ENCODE peak calls at places on chromosomes 13 and 19, in nine cellular contexts. X, Z, P, U, Q, G, O, H and D are unnamed samples.
A peak's percentile ranks its signal among the peaks of the same experiment; 100 is the strongest.

GRCh38 chr19:36849701-36850645 is 703 bp upstream of the ZNF345 start:
- DNase-seq in Z (peak; percentile 94), X (peak; percentile 94), Q (peak; percentile 89), U (peak; percentile 81), O (peak; percentile 95), H (peak; percentile 87), P (peak; percentile 90), G (peak; percentile 87), D (peak; percentile 96)

GRCh38 chr13:64248371-64249065 is 2832.9 kb upstream of the PCDH20 start:
- DNase-seq in P (no peak), Z (no peak), X (no peak), U (no peak), G (no peak), Q (no peak), H (no peak), O (no peak), D (no peak)

GRCh38 chr13:91639316-91639715 is 240.9 kb downstream of the GPC5 start:
- DNase-seq in O (no peak), X (no peak), Z (no peak), Q (no peak), U (no peak), P (peak; percentile 75), H (no peak), G (no peak), D (no peak)

GRCh38 chr19:12913871-12914690 is 5.0 kb downstream of the SYCE2 start:
- DNase-seq in Q (peak; percentile 48), P (peak; percentile 37), Z (peak; percentile 37), U (no peak), G (no peak), H (no peak), O (no peak), X (no peak), D (no peak)

GRCh38 chr19:10321417-10321797 is 5.6 kb upstream of the FDX2 start:
- DNase-seq in U (no peak), X (no peak), Q (no peak), H (no peak), G (no peak), O (no peak), P (no peak), Z (peak; percentile 84), D (no peak)

GRCh38 chr19:42362891-42363440 is 27.1 kb downstream of the CNFN start:
- DNase-seq in P (no peak), O (no peak), G (no peak), Z (no peak), Q (no peak), U (no peak), H (no peak), X (no peak), D (peak; percentile 27)

GRCh38 chr13:50915562-50915961 is 6.0 kb downstream of the RNASEH2B start:
- DNase-seq in P (no peak), U (no peak), Q (no peak), Z (no peak), X (no peak), O (no peak), G (no peak), H (no peak), D (no peak)

GRCh38 chr13:20721454-20722357 is 18.2 kb downstream of the IL17D start:
- DNase-seq in U (no peak), P (peak; percentile 75), O (peak; percentile 65), H (no peak), Q (peak; percentile 64), Z (peak; percentile 49), X (no peak), G (peak; percentile 72), D (peak; percentile 79)

GRCh38 chr13:65856464-65856863 is 1373.7 kb downstream of the PCDH9 start:
- DNase-seq in X (no peak), P (peak; percentile 85), Z (no peak), G (peak; percentile 67), H (no peak), U (no peak), Q (peak; percentile 82), O (no peak), D (no peak)

GRCh38 chr19:33778089-33778791 is 18.4 kb upstream of the KCTD15 start:
- DNase-seq in P (peak; percentile 67), Q (peak; percentile 66), U (peak; percentile 84), O (peak; percentile 67), X (peak; percentile 95), G (peak; percentile 37), H (no peak), Z (peak; percentile 88), D (peak; percentile 83)

GRCh38 chr19:5046339-5047039 is 77.6 kb downstream of the KDM4B start:
- DNase-seq in Z (peak; percentile 75), Q (no peak), X (peak; percentile 93), G (peak; percentile 63), H (no peak), U (peak; percentile 83), P (no peak), O (peak; percentile 71), D (no peak)

GRCh38 chr13:51637852-51638496 is 53.7 kb downstream of the WDFY2 start:
- DNase-seq in H (no peak), G (no peak), P (no peak), X (no peak), O (no peak), Q (no peak), Z (no peak), U (no peak), D (no peak)

GRCh38 chr19:7191946-7192691 is 102.1 kb downstream of the INSR start:
- DNase-seq in X (no peak), G (no peak), U (no peak), Q (peak; percentile 45), H (no peak), P (no peak), Z (no peak), O (no peak), D (no peak)

GRCh38 chr19:50488795-50489194 is 12.1 kb upstream of the GARIN5A start:
- DNase-seq in H (no peak), Q (no peak), Z (no peak), P (no peak), U (no peak), O (no peak), G (no peak), X (no peak), D (no peak)

GRCh38 chr19:17826508-17827056 is 5.3 kb upstream of the INSL3 start:
- DNase-seq in U (no peak), P (no peak), G (no peak), H (no peak), O (no peak), Z (no peak), X (no peak), Q (no peak), D (no peak)

GRCh38 chr19:17831419-17831888 is 10.1 kb upstream of the INSL3 start:
- DNase-seq in U (no peak), X (no peak), G (no peak), O (no peak), H (no peak), Z (no peak), Q (no peak), P (no peak), D (no peak)

GRCh38 chr19:17832443-17833208 is 11.3 kb upstream of the INSL3 start:
- DNase-seq in Z (no peak), H (no peak), X (no peak), P (no peak), G (no peak), U (no peak), Q (no peak), O (no peak), D (no peak)

GRCh38 chr19:17830567-17831418 is 9.5 kb upstream of the INSL3 start:
- DNase-seq in Z (peak; percentile 89), G (peak; percentile 81), U (no peak), P (peak; percentile 75), O (peak; percentile 95), Q (peak; percentile 75), H (peak; percentile 95), X (peak; percentile 93), D (peak; percentile 78)

GRCh38 chr19:17829855-17830566 is 8.7 kb upstream of the INSL3 start:
- DNase-seq in Q (peak; percentile 44), Z (peak; percentile 48), H (peak; percentile 88), G (peak; percentile 14), O (peak; percentile 79), U (no peak), X (no peak), P (peak; percentile 21), D (peak; percentile 53)
- H3K4me3 ChIP-seq in Q (peak overlapping the region; percentile 29), Z (no peak overlapping the region), H (peak overlapping the region; percentile 48), G (peak overlapping the region; percentile 35), O (peak overlapping the region; percentile 59), U (no peak overlapping the region), X (no peak overlapping the region), P (no peak overlapping the region), D (no peak overlapping the region)

DNA sequence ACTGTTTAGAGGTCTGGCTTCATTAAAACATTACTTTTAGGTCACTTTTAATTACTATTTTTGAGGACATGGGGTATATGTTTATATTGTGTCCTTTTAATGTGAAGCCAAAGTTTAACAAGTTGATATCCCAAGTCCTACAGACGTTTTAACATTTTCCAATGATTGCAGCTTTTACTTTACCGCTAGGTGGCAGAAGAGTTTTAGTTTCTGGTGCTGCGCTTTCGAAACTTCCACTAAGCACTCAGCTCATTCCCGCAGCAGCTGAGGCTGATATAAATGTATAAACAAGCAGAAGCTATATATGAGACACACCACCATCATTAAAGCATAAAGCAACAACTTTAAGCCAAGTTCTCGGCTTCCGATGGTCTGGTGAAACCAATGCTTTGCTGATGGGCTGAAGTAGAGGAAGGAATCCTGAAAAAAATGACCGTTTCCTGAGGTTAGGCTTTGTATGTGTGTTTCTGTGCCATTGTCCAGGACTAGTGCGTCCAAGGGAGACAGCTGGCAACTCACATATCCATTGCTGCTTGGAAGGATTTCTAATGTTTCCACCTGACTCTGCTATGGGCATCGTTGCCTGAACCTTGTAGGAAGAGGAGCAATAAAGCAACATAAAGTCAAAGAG is 753.9 kb downstream of the OLFM4 start:
- DNase-seq in Z (peak; percentile 24), Q (peak; percentile 46), U (no peak), O (peak; percentile 61), P (peak; percentile 66), H (no peak), G (peak; percentile 15), X (no peak), D (no peak)
- H3K4me3 ChIP-seq in Z (no peak overlapping the region), Q (no peak overlapping the region), U (peak overlapping the region; percentile 49), O (no peak overlapping the region), P (no peak overlapping the region), H (no peak overlapping the region), G (no peak overlapping the region), X (no peak overlapping the region), D (no peak overlapping the region)

GRCh38 chr13:105897575-105897974 is 637.9 kb downstream of the EFNB2 start:
- DNase-seq in Q (no peak), U (no peak), P (no peak), H (no peak), X (no peak), Z (no peak), G (no peak), O (no peak), D (no peak)
- H3K4me3 ChIP-seq in Q (no peak overlapping the region), U (no peak overlapping the region), P (no peak overlapping the region), H (no peak overlapping the region), X (no peak overlapping the region), Z (no peak overlapping the region), G (no peak overlapping the region), O (no peak overlapping the region), D (no peak overlapping the region)

DNA sequence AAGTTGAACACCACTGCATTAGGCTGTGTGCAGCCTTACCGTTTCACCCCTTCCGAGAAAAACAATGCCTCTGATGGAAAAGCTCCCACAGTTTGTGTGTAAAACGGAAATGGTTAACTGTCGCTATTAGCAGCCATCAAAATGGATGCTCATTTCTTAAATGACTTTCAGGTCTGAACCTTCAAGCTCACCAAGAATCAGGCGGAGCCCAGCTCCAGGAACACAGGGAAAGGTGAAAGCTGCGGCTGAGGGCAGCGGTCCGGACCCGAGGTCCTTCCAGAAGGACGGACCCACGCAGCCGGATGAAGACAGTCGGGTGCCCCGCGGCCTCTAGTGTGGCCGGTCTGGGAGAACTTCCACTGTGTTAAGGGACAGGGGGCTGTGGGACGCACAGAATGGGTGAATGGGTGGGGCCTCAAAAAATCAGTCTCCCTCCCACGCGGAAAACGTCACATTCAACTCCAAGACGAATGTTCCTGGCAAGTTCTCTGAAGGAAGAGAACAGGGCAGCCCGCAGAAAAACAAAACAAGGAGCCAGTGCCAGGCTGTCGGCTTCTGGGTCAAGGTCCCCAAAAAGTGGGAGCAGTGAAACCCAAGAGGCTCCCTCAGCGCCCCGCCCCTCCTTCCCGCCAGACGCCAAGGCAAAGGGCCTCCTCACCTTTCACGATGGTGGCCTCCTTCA is 4.9 kb downstream of the IRS2 start:
- DNase-seq in Z (no peak), Q (peak; percentile 76), H (no peak), X (no peak), P (no peak), G (no peak), O (no peak), U (no peak), D (peak; percentile 60)
- H3K4me3 ChIP-seq in Z (no peak overlapping the region), Q (peak overlapping the region; percentile 77), H (peak overlapping the region; percentile 42), X (peak overlapping the region; percentile 15), P (peak overlapping the region; percentile 63), G (peak overlapping the region; percentile 58), O (peak overlapping the region; percentile 63), U (peak overlapping the region; percentile 97), D (peak overlapping the region; percentile 52)